ENCODE peak calls at places on chromosomes 12 and 14, in four cellular contexts. X, H, D and Z are unnamed samples. For H3K9me3 and H3K36me3, the result is how much of the 10 kb centered on the place peaks cover.

GRCh38 chr12:24879644-24880043 is 69.3 kb downstream of the BCAT1 start:
- DNase-seq in X (no peak), H (no peak), D (no peak), Z (no peak)

GRCh38 chr14:104178279-104178678 is 39.9 kb downstream of the KIF26A start:
- DNase-seq in X (no peak), H (no peak), D (peak), Z (no peak)

GRCh38 chr12:31387011-31387410 is 61.1 kb upstream of the SINHCAF start:
- DNase-seq in X (no peak), H (no peak), D (no peak), Z (no peak)

GRCh38 chr14:101534198-101534597 is 27.1 kb upstream of the DIO3 start:
- DNase-seq in X (no peak), H (no peak), D (no peak), Z (no peak)

GRCh38 chr12:110223777-110224378 is 57.2 kb upstream of the ATP2A2 start:
- DNase-seq in X (no peak), H (peak), D (no peak), Z (no peak)

GRCh38 chr14:63663428-63664142 is 21.9 kb upstream of the WDR89 start:
- DNase-seq in X (no peak), H (no peak), D (no peak), Z (no peak)

GRCh38 chr12:111581434-111582132 is 17.5 kb downstream of the ATXN2 start:
- DNase-seq in X (no peak), H (no peak), D (no peak), Z (no peak)

GRCh38 chr12:27142102-27142721 is 59.8 kb upstream of the C12orf71 start:
- DNase-seq in X (no peak), H (peak), D (peak), Z (peak)

GRCh38 chr14:51002406-51002984 is 58.2 kb upstream of the PYGL start:
- DNase-seq in X (no peak), H (no peak), D (no peak), Z (no peak)

GRCh38 chr12:133107121-133107520 is 23.0 kb downstream of the ZNF891 start:
- DNase-seq in X (no peak), H (no peak), D (no peak), Z (no peak)
- H3K9me3 ChIP-seq in X (half or more), H (half or more), D (half or more), Z (under half)

GRCh38 chr14:105440992-105441391 is 21.4 kb downstream of the MTA1 start:
- DNase-seq in X (no peak), H (no peak), D (no peak), Z (no peak)
- H3K36me3 ChIP-seq in X (under half), H (under half), D (under half), Z (under half)

GRCh38 chr14:56390859-56391258 is 188.7 kb upstream of the TMEM260 start:
- DNase-seq in X (no peak), H (no peak), D (no peak), Z (no peak)

GRCh38 chr14:56386024-56386423 is 193.6 kb upstream of the TMEM260 start:
- DNase-seq in X (no peak), H (no peak), D (no peak), Z (no peak)
- H3K9me3 ChIP-seq in X (under half), H (under half), D (under half), Z (under half)

GRCh38 chr14:94050231-94050880 is 24.2 kb downstream of the OTUB2 start:
- DNase-seq in X (no peak), H (no peak), D (no peak), Z (no peak)

GRCh38 chr14:94047581-94047980 is 21.4 kb downstream of the OTUB2 start:
- DNase-seq in X (no peak), H (no peak), D (no peak), Z (no peak)

GRCh38 chr14:94051115-94051514 is 25.0 kb downstream of the OTUB2 start:
- DNase-seq in X (no peak), H (peak), D (peak), Z (peak)

GRCh38 chr14:94049625-94050023 is 23.5 kb downstream of the OTUB2 start:
- DNase-seq in X (no peak), H (no peak), D (no peak), Z (no peak)

DNA sequence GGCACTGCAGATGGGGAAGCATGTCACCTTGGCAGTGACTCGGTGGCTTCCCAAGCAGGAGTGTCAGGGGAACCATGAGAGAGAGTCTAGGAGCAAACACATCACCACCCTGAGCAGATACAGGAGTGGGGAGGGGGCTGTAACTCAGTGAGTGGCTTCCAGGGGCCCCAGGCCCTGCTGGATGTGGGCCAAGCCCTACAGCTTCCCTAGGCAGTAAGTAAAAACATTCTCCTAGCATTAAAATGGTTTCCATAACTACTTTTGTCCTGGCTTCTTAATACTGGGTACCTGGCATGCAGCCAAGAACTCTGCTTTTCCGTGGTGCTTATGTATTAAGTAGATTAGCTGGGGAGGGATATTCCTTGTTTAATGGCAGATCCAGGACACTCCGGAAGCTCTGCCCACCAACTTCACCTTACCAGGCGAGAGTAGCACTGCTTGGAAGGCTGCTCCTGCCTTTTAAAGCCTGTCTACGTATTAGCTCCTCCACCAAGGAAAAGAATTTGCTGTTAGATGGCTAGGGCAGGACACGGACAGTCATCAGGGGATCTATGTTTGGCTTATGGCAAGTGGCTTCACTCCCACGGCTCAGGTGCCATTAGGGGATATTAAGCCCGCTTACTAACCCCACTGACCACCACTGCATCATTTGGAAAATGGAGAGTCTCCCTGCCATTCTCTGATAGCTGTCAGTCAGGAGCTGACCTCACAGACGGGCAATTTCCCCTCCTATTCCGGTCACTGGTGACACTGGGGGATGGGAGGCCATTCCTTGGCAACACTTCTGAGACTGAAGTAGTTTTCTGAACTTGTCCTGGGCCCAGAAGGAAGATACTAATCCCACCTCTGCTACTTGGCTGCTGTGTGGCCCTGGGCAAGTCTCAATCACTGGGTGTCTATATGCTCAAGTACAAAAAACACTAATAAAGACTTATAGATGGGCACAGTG is 22.8 kb downstream of the OTUB2 start:
- DNase-seq in X (no peak), H (no peak), D (no peak), Z (no peak)
- H3K36me3 ChIP-seq in X (half or more), H (half or more), D (under half), Z (under half)

DNA sequence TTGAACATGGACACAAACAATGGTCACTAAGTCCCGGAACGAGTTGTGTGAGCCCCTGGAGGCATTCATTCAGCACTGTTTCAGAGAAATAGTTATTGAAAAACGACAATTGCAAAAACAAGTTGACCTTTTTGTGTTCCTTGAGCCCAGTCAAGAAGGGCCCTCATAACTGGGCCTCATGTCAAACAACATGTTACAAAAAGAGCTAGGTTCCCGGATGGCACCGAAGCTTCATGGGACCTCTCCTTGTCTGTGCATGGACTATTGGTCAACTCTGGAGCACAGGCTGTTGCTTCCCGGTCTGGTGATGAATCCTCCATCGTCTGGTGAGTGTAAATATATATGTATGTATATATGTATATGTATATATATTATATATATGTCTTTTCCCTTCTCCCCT is 176.6 kb downstream of the ALG10 start:
- DNase-seq in X (no peak), H (no peak), D (no peak), Z (no peak)
- H3K9me3 ChIP-seq in X (under half), H (under half), D (under half), Z (under half)

GRCh38 chr12:49748306-49748705 is 6.9 kb downstream of the TMBIM6 start:
- DNase-seq in X (no peak), H (peak), D (no peak), Z (no peak)

GRCh38 chr12:49744363-49744885 is 3.1 kb downstream of the TMBIM6 start:
- DNase-seq in X (no peak), H (no peak), D (no peak), Z (no peak)

GRCh38 chr12:49748800-49749199 is 7.4 kb downstream of the TMBIM6 start:
- DNase-seq in X (no peak), H (no peak), D (no peak), Z (no peak)

GRCh38 chr12:49750994-49751393 is 9.6 kb downstream of the TMBIM6 start:
- DNase-seq in X (no peak), H (no peak), D (no peak), Z (no peak)

GRCh38 chr12:49750027-49750977 is 8.9 kb downstream of the TMBIM6 start:
- DNase-seq in X (no peak), H (peak), D (peak), Z (no peak)
- H3K36me3 ChIP-seq in X (under half), H (under half), D (under half), Z (under half)